ENCODE peak calls at places on chromosome 3, in eight cellular contexts. K, L, X, E, R, U, G and B are unnamed samples. For H3K4me1, the result is how much of the 10 kb centered on the place peaks cover.

GRCh38 chr3:188204516-188204915 is 50.6 kb downstream of the LPP start:
- DNase-seq in K (no peak), L (no peak), X (no peak), E (no peak), R (no peak), U (no peak), G (no peak), B (no peak)

GRCh38 chr3:192869131-192870027 is 48.3 kb downstream of the MB21D2 start:
- DNase-seq in K (no peak), L (peak), X (no peak), E (no peak), R (no peak), U (no peak), G (peak), B (no peak)

GRCh38 chr3:17742837-17743659 is 617 bp upstream of the TBC1D5 start:
- DNase-seq in K (peak), L (no peak), X (no peak), E (peak), R (peak), U (no peak), G (no peak), B (no peak)

GRCh38 chr3:169454823-169455222 is 208.7 kb downstream of the MECOM start:
- DNase-seq in K (no peak), L (no peak), X (no peak), E (no peak), R (no peak), U (no peak), G (no peak), B (no peak)

GRCh38 chr3:87627316-87627715 is 350.9 kb upstream of the POU1F1 start:
- DNase-seq in K (no peak), L (no peak), X (no peak), E (no peak), R (no peak), U (no peak), G (no peak), B (no peak)

GRCh38 chr3:126543457-126544090 is 15.2 kb downstream of the C3orf22 start:
- DNase-seq in K (peak), L (peak), X (peak), E (peak), R (no peak), U (no peak), G (no peak), B (no peak)

GRCh38 chr3:14740983-14741382 is 66.0 kb downstream of the C3orf20 start:
- DNase-seq in K (no peak), L (no peak), X (no peak), E (no peak), R (no peak), U (no peak), G (no peak), B (no peak)

GRCh38 chr3:179768080-179768479 is 115.2 kb downstream of the USP13 start:
- DNase-seq in K (no peak), L (no peak), X (no peak), E (no peak), R (peak), U (no peak), G (no peak), B (no peak)

GRCh38 chr3:45507820-45508317 is 86.7 kb upstream of the LIMD1 start:
- DNase-seq in K (no peak), L (peak), X (no peak), E (no peak), R (no peak), U (no peak), G (no peak), B (no peak)

GRCh38 chr3:45817788-45818523 is 21.6 kb upstream of the SLC6A20 start:
- DNase-seq in K (peak), L (peak), X (no peak), E (peak), R (peak), U (no peak), G (peak), B (no peak)

GRCh38 chr3:74287557-74287956 is 326.9 kb downstream of the CNTN3 start:
- DNase-seq in K (no peak), L (no peak), X (no peak), E (no peak), R (no peak), U (no peak), G (no peak), B (no peak)

GRCh38 chr3:45225465-45226205 is 452 bp downstream of the TMEM158 start:
- DNase-seq in K (no peak), L (no peak), X (no peak), E (no peak), R (no peak), U (peak), G (peak), B (no peak)

GRCh38 chr3:142724682-142725351 is 983 bp downstream of the TRPC1 start:
- DNase-seq in K (peak), L (peak), X (no peak), E (no peak), R (peak), U (peak), G (peak), B (no peak)

GRCh38 chr3:171251842-171252241 is 208.4 kb downstream of the TNIK start:
- DNase-seq in K (no peak), L (no peak), X (no peak), E (no peak), R (no peak), U (no peak), G (no peak), B (no peak)

GRCh38 chr3:30228302-30228631 is 378.1 kb upstream of the TGFBR2 start:
- DNase-seq in K (no peak), L (no peak), X (no peak), E (no peak), R (no peak), U (no peak), G (no peak), B (no peak)

GRCh38 chr3:55826097-55826496 is 339.0 kb upstream of the WNT5A start:
- DNase-seq in K (no peak), L (no peak), X (no peak), E (no peak), R (no peak), U (no peak), G (no peak), B (no peak)

GRCh38 chr3:96750094-96750767 is 64.2 kb upstream of the EPHA6 start:
- DNase-seq in K (no peak), L (no peak), X (no peak), E (no peak), R (no peak), U (no peak), G (no peak), B (no peak)

GRCh38 chr3:159418571-159419526 is 569.8 kb upstream of the IL12A start:
- DNase-seq in K (no peak), L (no peak), X (no peak), E (no peak), R (no peak), U (no peak), G (no peak), B (no peak)

DNA sequence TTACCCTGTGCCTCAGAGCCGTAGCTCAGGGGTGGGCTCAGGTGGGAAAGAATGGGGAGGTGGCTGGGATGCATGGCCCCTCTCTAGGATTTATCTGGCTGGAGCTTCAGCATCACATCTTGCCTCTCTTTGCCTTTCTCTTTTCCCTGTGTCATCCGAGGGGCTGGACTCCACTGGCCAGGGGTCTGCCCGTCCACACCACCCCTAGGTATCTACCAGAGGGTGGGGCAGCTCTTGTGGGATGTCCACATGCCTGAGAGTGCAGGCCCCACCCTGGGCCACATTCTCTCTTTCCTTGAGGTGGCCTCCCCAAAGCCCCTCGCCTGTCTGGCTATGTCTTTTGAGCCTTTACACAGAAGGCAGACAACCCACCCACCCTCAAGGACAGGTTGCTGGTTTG is 37.2 kb downstream of the PXYLP1 start:
- DNase-seq in K (no peak), L (no peak), X (no peak), E (no peak), R (no peak), U (no peak), G (no peak), B (no peak)
- TF ChIP-seq POLR2A in K (no peak), L (no peak), X (no peak), E (no peak), R (no peak), U (no peak), G (no peak), B (no peak)

GRCh38 chr3:72408983-72409779 is 439.1 kb downstream of the SHQ1 start:
- DNase-seq in K (no peak), L (no peak), X (no peak), E (no peak), R (no peak), U (no peak), G (no peak), B (no peak)
- H3K4me1 ChIP-seq in K (under half), L (under half), X (under half), E (half or more), R (under half), U (under half), G (under half), B (half or more)

GRCh38 chr3:52688266-52688665 is 2.4 kb downstream of the GNL3 start:
- DNase-seq in K (no peak), L (no peak), X (no peak), E (no peak), R (no peak), U (no peak), G (no peak), B (no peak)
- H3K27ac ChIP-seq in K (no peak), L (no peak), X (peak), E (peak), R (no peak), U (no peak), G (no peak), B (peak)

DNA sequence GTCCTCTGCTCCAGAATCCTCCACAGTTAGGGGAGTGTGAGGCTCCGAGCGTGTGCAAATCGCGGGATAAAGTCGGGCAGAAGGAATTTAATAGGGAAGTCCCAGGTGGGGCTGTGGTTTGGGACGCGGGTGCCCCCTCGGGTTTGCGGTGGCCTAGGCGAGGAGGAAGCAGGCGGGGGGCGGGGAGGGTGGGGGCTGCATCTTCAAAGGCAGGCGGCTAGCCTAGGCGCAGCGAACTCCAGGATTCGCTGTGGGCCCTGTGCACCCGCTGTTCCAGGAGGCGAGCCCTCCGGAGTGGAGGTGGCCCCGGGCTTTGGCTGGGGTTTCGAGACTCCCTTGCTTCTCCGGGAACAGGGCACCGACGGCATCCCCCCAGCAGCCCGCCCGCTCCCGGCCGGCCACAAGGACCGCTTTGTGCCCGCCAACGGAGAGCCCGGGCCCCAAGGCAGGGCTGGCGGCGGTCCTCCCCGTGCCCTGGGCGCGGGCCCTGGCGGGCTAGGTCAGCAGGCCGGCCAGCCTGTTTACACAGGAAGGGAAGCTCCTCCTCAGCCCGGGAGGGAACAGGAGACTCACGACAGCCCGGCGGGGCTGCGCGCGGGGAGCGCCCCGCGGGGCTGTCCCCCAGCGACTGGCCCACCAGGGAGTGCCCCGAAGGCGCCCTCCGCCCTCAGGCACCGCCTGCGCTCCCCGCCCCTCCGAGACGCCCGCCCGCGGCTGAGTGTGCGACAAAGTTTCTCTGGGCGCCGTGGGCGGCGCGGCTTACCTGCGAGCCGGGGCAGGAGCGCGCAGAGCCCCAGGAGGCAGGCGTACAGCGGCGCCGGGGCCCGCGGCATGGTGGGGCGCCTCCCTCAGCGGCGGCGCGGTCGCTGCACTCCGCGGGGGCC is 755 bp downstream of the ITGB5 start:
- DNase-seq in K (peak), L (peak), X (peak), E (peak), R (peak), U (peak), G (peak), B (no peak)
- TF ChIP-seq POLR2A in K (peak), L (peak), X (no peak), E (peak), R (peak), U (no peak), G (peak), B (peak)

GRCh38 chr3:98892263-98892662 is 9.2 kb downstream of the DCBLD2 start:
- DNase-seq in K (no peak), L (no peak), X (no peak), E (no peak), R (no peak), U (no peak), G (no peak), B (no peak)
- H3K4me1 ChIP-seq in K (under half), L (under half), X (under half), E (under half), R (half or more), U (under half), G (under half), B (under half)

DNA sequence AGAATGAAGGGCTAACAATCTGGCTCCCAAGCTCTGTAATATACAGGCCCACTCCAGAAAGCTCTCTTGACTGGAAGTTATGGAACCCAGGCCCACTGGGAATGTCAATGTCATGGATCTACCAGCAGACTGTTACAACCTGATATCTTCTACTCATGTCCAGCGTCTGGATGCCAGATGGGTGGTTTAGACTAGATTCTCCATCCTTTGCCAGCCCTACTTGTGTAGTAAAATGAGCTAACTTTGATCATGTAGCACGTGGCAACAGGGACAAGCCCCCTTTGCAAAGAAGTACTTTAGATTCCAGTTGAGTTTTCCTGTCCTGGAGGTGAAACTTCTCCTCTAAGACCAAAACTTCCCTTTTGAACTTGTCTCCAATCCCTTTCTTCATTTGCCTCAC is 55.1 kb downstream of the HEG1 start:
- DNase-seq in K (no peak), L (no peak), X (no peak), E (no peak), R (no peak), U (no peak), G (no peak), B (no peak)
- H3K27ac ChIP-seq in K (no peak), L (peak), X (no peak), E (no peak), R (no peak), U (no peak), G (no peak), B (no peak)

DNA sequence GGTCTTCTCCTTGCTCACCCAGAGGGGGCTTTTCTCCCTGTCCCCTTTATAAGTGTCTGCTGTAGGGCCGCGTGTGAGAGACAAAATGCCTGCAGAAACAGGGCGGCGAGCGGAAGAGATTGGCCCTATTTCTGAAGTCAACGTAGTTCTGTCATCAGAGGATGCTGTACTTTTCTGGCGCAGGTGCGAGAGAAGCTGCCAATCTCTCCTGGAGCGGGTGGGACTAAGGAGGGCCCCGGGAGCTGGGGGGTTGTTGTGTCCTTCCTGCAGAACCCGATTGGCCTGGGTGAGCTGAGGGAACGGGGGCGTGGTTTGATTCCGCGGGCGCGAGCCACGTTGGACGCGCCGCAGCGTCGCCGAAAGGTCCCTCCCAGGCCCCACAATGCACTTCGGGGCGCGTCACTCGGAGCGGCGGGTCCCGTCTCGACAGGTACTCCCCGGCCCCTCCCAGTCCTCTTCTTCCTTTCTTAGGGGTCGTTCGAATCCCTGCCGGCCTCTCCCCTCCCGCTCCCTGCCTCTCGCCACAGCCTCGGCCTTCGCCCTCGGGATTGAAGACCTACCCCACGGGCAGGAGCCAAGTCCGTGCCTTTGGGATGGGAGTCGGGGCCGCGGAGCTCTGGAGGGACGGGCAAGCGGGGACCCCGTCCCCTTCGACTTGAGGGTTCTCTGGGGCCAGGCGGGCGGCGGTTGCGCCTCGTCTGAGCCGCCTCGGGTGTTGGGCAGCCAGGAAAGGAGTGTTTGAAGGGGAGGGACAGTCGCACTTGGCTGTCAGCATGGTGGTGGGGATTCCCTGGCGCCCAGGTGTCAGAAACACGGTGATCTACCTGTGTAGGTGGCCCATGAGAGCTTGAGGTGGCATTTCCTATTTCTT is at the start of gene SEC22A:
- DNase-seq in K (peak), L (peak), X (peak), E (peak), R (peak), U (peak), G (peak), B (peak)
- TF ChIP-seq POLR2A in K (peak), L (peak), X (peak), E (peak), R (peak), U (peak), G (peak), B (peak)

GRCh38 chr3:52242039-52242438 is 3.1 kb upstream of the TWF2 start:
- DNase-seq in K (no peak), L (no peak), X (no peak), E (no peak), R (no peak), U (no peak), G (no peak), B (no peak)

GRCh38 chr3:52238193-52238760 is 681 bp downstream of the TWF2 start:
- DNase-seq in K (no peak), L (no peak), X (no peak), E (no peak), R (peak), U (no peak), G (peak), B (no peak)

GRCh38 chr3:52238761-52239701 is at the start of gene TWF2:
- DNase-seq in K (peak), L (peak), X (no peak), E (peak), R (peak), U (peak), G (peak), B (no peak)

GRCh38 chr3:52240059-52240885 is 1.3 kb upstream of the TWF2 start:
- DNase-seq in K (peak), L (no peak), X (no peak), E (no peak), R (no peak), U (peak), G (peak), B (no peak)

DNA sequence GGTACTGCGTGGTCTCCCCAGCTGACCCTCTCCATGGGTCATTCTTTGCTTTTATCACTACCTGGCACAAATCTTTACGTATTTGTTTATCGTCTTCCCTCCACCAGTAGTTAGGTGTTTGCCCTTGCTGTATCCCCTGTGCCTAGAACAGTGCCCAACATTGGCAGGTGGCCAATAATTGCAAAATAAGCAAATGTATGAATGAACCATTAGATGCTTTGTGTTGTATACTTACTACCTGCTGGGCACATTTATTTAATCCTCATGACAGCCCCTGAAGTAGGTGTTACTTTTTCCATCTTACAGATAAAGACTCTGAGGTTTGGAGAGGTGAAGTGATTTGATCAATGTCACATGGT is 1.9 kb upstream of the TWF2 start:
- DNase-seq in K (no peak), L (no peak), X (no peak), E (no peak), R (no peak), U (no peak), G (no peak), B (no peak)
- H3K4me1 ChIP-seq in K (under half), L (under half), X (under half), E (half or more), R (under half), U (under half), G (under half), B (half or more)

GRCh38 chr3:194928831-194929594 is 243.3 kb downstream of the FAM43A start:
- DNase-seq in K (no peak), L (peak), X (no peak), E (no peak), R (no peak), U (no peak), G (no peak), B (no peak)
- H3K27ac ChIP-seq in K (no peak), L (peak), X (peak), E (no peak), R (no peak), U (no peak), G (no peak), B (peak)